ENCODE peak calls at places on chromosome 7, in six cellular contexts. D, H, X, G, M and K are unnamed samples. For H3K9me3, the result is how much of the 10 kb centered on the place peaks cover.

GRCh38 chr7:24035653-24036414 is 248.2 kb upstream of the NPY start:
- DNase-seq in D (no peak), H (no peak), X (no peak), G (no peak), M (no peak), K (no peak)

GRCh38 chr7:8724080-8724718 is 290.8 kb downstream of the NXPH1 start:
- DNase-seq in D (no peak), H (no peak), X (no peak), G (peak), M (peak), K (no peak)

GRCh38 chr7:141585592-141586510 is 34.6 kb downstream of the AGK start:
- DNase-seq in D (no peak), H (no peak), X (peak), G (peak), M (no peak), K (no peak)

GRCh38 chr7:6589829-6590644 is at the start of gene INTS15:
- DNase-seq in D (peak), H (peak), X (peak), G (peak), M (peak), K (peak)

GRCh38 chr7:108094933-108095710 is 35.0 kb downstream of the LAMB4 start:
- DNase-seq in D (no peak), H (no peak), X (peak), G (peak), M (no peak), K (no peak)

GRCh38 chr7:69775231-69775771 is 177.0 kb downstream of the AUTS2 start:
- DNase-seq in D (peak), H (no peak), X (no peak), G (no peak), M (no peak), K (no peak)

GRCh38 chr7:83359108-83359507 is 196.4 kb upstream of the PCLO start:
- DNase-seq in D (no peak), H (no peak), X (no peak), G (no peak), M (no peak), K (no peak)

GRCh38 chr7:119630570-119630969 is 642.4 kb upstream of the KCND2 start:
- DNase-seq in D (no peak), H (no peak), X (no peak), G (no peak), M (peak), K (no peak)

GRCh38 chr7:47726047-47726726 is 144.3 kb upstream of the TNS3 start:
- DNase-seq in D (no peak), H (no peak), X (no peak), G (no peak), M (no peak), K (no peak)

GRCh38 chr7:100016209-100016901 is 959 bp downstream of the ZKSCAN1 start:
- DNase-seq in D (no peak), H (no peak), X (no peak), G (no peak), M (no peak), K (peak)

GRCh38 chr7:138478499-138478908 is 18.4 kb downstream of the TRIM24 start:
- DNase-seq in D (no peak), H (no peak), X (no peak), G (no peak), M (no peak), K (no peak)

GRCh38 chr7:44310221-44310848 is 15.1 kb downstream of the CAMK2B start:
- DNase-seq in D (no peak), H (no peak), X (no peak), G (no peak), M (no peak), K (no peak)

GRCh38 chr7:7756577-7756976 is 38.2 kb upstream of the RPA3 start:
- DNase-seq in D (no peak), H (no peak), X (no peak), G (no peak), M (no peak), K (no peak)

GRCh38 chr7:157474685-157475084 is 137.9 kb downstream of the DNAJB6 start:
- DNase-seq in D (peak), H (peak), X (no peak), G (no peak), M (peak), K (no peak)

GRCh38 chr7:47428052-47428779 is 153.7 kb downstream of the TNS3 start:
- DNase-seq in D (no peak), H (no peak), X (no peak), G (no peak), M (no peak), K (no peak)

GRCh38 chr7:79971058-79971457 is 163.6 kb upstream of the GNAI1 start:
- DNase-seq in D (no peak), H (no peak), X (no peak), G (no peak), M (no peak), K (no peak)

GRCh38 chr7:38334163-38334562 is 60.7 kb upstream of the TARP start:
- DNase-seq in D (no peak), H (no peak), X (no peak), G (no peak), M (no peak), K (no peak)

GRCh38 chr7:131502810-131503545 is 53.5 kb downstream of the PODXL start:
- DNase-seq in D (peak), H (no peak), X (peak), G (peak), M (no peak), K (no peak)

GRCh38 chr7:35599642-35600041 is 95.3 kb downstream of the HERPUD2 start:
- DNase-seq in D (no peak), H (no peak), X (no peak), G (no peak), M (no peak), K (no peak)

GRCh38 chr7:158731761-158732160 is 27.2 kb upstream of the NCAPG2 start:
- DNase-seq in D (no peak), H (no peak), X (no peak), G (no peak), M (no peak), K (no peak)

GRCh38 chr7:1725199-1725701 is 55.2 kb downstream of the ELFN1 start:
- DNase-seq in D (peak), H (no peak), X (no peak), G (peak), M (peak), K (no peak)

GRCh38 chr7:464177-464711 is 55.4 kb downstream of the PDGFA start:
- DNase-seq in D (no peak), H (no peak), X (no peak), G (no peak), M (no peak), K (peak)

GRCh38 chr7:80386686-80387085 is 125.2 kb downstream of the GNAT3 start:
- DNase-seq in D (no peak), H (no peak), X (peak), G (no peak), M (no peak), K (no peak)

GRCh38 chr7:36155811-36156361 is 2.8 kb downstream of the EEPD1 start:
- DNase-seq in D (peak), H (no peak), X (peak), G (peak), M (peak), K (no peak)

GRCh38 chr7:47640215-47640739 is 58.4 kb upstream of the TNS3 start:
- DNase-seq in D (no peak), H (no peak), X (no peak), G (peak), M (no peak), K (no peak)

GRCh38 chr7:128135275-128136214 is 104.3 kb upstream of the LRRC4 start:
- DNase-seq in D (no peak), H (peak), X (peak), G (peak), M (peak), K (peak)

GRCh38 chr7:44564606-44565005 is 9.1 kb downstream of the DDX56 start:
- DNase-seq in D (no peak), H (no peak), X (no peak), G (no peak), M (no peak), K (no peak)

GRCh38 chr7:152909280-152909679 is 149.7 kb downstream of the ACTR3B start:
- DNase-seq in D (no peak), H (no peak), X (no peak), G (no peak), M (no peak), K (no peak)

GRCh38 chr7:150732786-150733733 is 4.2 kb upstream of the GIMAP5 start:
- DNase-seq in D (no peak), H (no peak), X (no peak), G (no peak), M (no peak), K (no peak)

GRCh38 chr7:37440738-37441404 is 7.8 kb downstream of the ELMO1 start:
- DNase-seq in D (no peak), H (no peak), X (no peak), G (peak), M (no peak), K (no peak)

GRCh38 chr7:93551063-93551895 is 23.2 kb downstream of the CALCR start:
- DNase-seq in D (no peak), H (no peak), X (peak), G (no peak), M (peak), K (no peak)
- TF ChIP-seq CTCF in D (no peak), H (peak), X (peak), G (peak), M (peak), K (peak)

DNA sequence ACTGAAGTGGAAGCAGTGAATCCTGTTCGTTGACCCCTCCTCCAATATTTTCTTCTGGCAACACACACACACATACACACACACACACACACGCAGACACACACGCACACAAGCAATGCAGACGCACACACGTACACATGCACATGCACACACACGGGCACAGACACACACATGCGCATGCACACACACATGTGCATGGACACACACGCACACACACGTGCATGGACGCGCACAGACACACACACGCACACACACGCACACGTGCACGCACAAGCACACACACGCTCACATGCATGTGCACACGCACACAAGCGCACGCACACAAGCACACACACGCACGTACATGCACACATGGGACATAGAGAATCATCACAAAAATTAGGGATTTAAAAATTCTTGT is 488.2 kb upstream of the TPK1 start:
- DNase-seq in D (no peak), H (no peak), X (no peak), G (no peak), M (no peak), K (no peak)
- H3K9me3 ChIP-seq in D (under half), H (under half), X (under half), G (under half), M (under half), K (under half)

GRCh38 chr7:129224251-129225205 is at the start of gene AHCYL2:
- DNase-seq in D (peak), H (peak), X (peak), G (peak), M (peak), K (peak)

GRCh38 chr7:129218514-129219036 is 6.3 kb upstream of the AHCYL2 start:
- DNase-seq in D (peak), H (peak), X (peak), G (peak), M (peak), K (peak)

GRCh38 chr7:129225931-129226572 is 1.2 kb downstream of the AHCYL2 start:
- DNase-seq in D (no peak), H (no peak), X (peak), G (no peak), M (peak), K (no peak)

GRCh38 chr7:129225206-129225930 is 538 bp downstream of the AHCYL2 start:
- DNase-seq in D (peak), H (peak), X (peak), G (peak), M (peak), K (peak)

DNA sequence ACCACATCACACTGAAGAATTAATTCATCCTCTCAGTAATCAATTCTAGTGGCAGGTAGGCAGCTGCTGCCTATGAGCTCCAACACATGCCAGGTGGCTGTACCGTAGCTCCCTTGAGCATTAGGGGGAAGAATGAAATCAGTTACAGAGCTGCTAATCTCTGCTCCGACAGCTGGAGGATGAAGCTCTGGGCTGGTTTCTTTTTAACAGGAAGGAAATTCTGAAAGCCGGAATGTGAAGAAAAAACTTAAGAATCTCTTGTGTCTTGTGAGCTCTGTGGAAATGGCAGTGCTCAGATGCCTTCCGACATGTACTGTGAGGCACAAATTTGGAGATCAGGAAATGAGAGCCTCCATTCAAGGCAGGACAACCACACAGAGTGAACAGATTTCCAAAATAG is 2.8 kb upstream of the AHCYL2 start:
- DNase-seq in D (no peak), H (no peak), X (no peak), G (no peak), M (no peak), K (no peak)
- H3K27ac ChIP-seq in D (no peak), H (no peak), X (no peak), G (no peak), M (no peak), K (no peak)

GRCh38 chr7:16431646-16432424 is 10.5 kb upstream of the CRPPA start:
- DNase-seq in D (no peak), H (no peak), X (no peak), G (peak), M (peak), K (no peak)
- TF ChIP-seq CTCF in D (no peak), H (peak), X (peak), G (peak), M (peak), K (peak)

DNA sequence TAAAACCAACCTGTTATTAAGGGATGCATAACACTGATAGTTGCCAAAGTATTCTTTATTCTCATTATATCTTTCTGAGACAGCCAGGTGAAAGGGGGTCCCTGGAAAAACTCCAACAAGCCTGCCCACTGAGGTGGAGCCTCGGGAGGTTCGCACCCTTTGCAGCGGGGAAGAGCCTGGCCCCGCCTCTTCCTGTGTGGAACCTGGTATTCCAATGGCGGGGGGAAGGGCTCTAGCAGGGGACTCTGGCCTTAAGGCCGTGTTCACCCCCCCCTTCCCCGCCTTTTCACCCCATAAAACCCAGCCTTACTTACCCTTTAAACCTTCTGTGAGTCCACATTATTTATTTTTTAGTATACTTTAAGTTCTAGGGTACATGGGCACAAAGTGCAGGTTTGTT is 62.4 kb upstream of the PDK4 start:
- DNase-seq in D (peak), H (no peak), X (no peak), G (no peak), M (no peak), K (peak)
- H3K9me3 ChIP-seq in D (under half), H (under half), X (under half), G (under half), M (under half), K (under half)

GRCh38 chr7:88689821-88690220 is 69.7 kb upstream of the ZNF804B start:
- DNase-seq in D (no peak), H (no peak), X (no peak), G (no peak), M (no peak), K (no peak)
- H3K27ac ChIP-seq in D (no peak), H (no peak), X (no peak), G (no peak), M (no peak), K (no peak)

GRCh38 chr7:12670071-12670729 is 17.2 kb upstream of the ARL4A start:
- DNase-seq in D (no peak), H (no peak), X (peak), G (no peak), M (no peak), K (no peak)
- TF ChIP-seq CTCF in D (no peak), H (no peak), X (no peak), G (no peak), M (no peak), K (no peak)

GRCh38 chr7:134940711-134941110 is 45.6 kb upstream of the AGBL3 start:
- DNase-seq in D (no peak), H (no peak), X (no peak), G (no peak), M (no peak), K (no peak)

GRCh38 chr7:134939136-134939535 is 47.2 kb upstream of the AGBL3 start:
- DNase-seq in D (no peak), H (no peak), X (no peak), G (peak), M (no peak), K (no peak)

GRCh38 chr7:134935701-134936100 is 50.6 kb upstream of the AGBL3 start:
- DNase-seq in D (no peak), H (no peak), X (peak), G (no peak), M (no peak), K (no peak)

GRCh38 chr7:134936893-134937520 is 49.3 kb upstream of the AGBL3 start:
- DNase-seq in D (no peak), H (no peak), X (no peak), G (no peak), M (peak), K (no peak)

DNA sequence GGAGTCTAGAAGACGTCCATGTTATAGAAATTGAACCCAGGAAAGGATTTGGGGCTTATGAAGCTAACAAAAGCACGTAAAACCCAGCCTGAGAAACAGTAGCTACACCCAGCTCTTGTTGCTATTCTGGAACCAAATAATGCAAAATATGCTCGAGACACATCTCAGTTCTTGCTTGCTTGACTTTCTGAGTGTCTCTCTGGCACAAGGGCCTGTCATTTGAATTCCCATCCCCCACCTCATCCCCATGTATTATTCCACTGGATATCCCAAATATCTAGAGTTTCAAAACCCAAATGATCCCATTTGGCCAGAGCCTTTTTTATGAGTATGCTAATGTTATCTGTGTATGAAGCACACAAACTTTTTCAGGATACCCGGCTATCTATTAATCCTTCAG is 48.2 kb upstream of the AGBL3 start:
- DNase-seq in D (no peak), H (no peak), X (no peak), G (peak), M (no peak), K (no peak)
- H3K9me3 ChIP-seq in D (under half), H (under half), X (under half), G (under half), M (under half), K (under half)